ENCODE peak calls at places on chromosomes 13 and 19, in four cellular contexts. Q is GOT3, R is retinal pigment epithelial cell, Y is EL. B is an unnamed sample.

GRCh38 chr19:51567583-51567982 is 3.5 kb upstream of the ZNF175 start:
- DNase-seq in R (no peak), Y (no peak), Q (no peak), B (no peak)

GRCh38 chr13:38530492-38530891 is 156.4 kb upstream of the FREM2 start:
- DNase-seq in Y (no peak), Q (no peak), R (peak; percentile 9), B (no peak)

GRCh38 chr19:47255947-47256687 is at the start of gene CCDC9:
- DNase-seq in R (peak; percentile 85), Q (peak; percentile 96), Y (peak; percentile 96), B (peak; percentile 85)

GRCh38 chr19:42154471-42155323 is 22.5 kb upstream of the POU2F2 start:
- DNase-seq in Q (no peak), R (no peak), Y (no peak), B (no peak)

GRCh38 chr19:12956446-12957388 is at the start of gene GADD45GIP1:
- DNase-seq in Y (peak; percentile 79), Q (peak; percentile 42), R (no peak), B (no peak)

GRCh38 chr19:3284759-3285646 is 60.5 kb downstream of the CELF5 start:
- DNase-seq in R (no peak), Y (peak; percentile 80), Q (no peak), B (no peak)

GRCh38 chr19:16262618-16263017 is 62.0 kb upstream of the KLF2 start:
- DNase-seq in Q (no peak), R (no peak), Y (no peak), B (no peak)

GRCh38 chr19:47111081-47111589 is 2.4 kb downstream of the ZC3H4 start:
- DNase-seq in Q (no peak), R (no peak), Y (no peak), B (no peak)

GRCh38 chr13:49436890-49437289 is 7.0 kb downstream of the CAB39L start:
- DNase-seq in Y (peak; percentile 43), Q (no peak), R (no peak), B (no peak)

GRCh38 chr13:91797567-91797966 is 399.1 kb downstream of the GPC5 start:
- DNase-seq in Q (no peak), R (no peak), Y (no peak), B (no peak)

GRCh38 chr19:2517881-2518601 is 42.1 kb downstream of the GADD45B start:
- DNase-seq in Q (no peak), Y (no peak), R (no peak), B (no peak)

GRCh38 chr19:3821857-3822364 is 35.7 kb upstream of the MATK start:
- DNase-seq in R (no peak), Y (peak; percentile 37), Q (no peak), B (no peak)

GRCh38 chr13:110560606-110561334 is 752 bp downstream of the RAB20 start:
- DNase-seq in Q (no peak), Y (peak; percentile 51), R (no peak), B (no peak)

GRCh38 chr19:6108721-6109633 is 1.3 kb downstream of the RFX2 start:
- DNase-seq in Y (peak; percentile 65), R (no peak), Q (no peak), B (no peak)

GRCh38 chr19:17632577-17632976 is 55.6 kb downstream of the UNC13A start:
- DNase-seq in Q (no peak), R (no peak), Y (no peak), B (no peak)

GRCh38 chr13:22220186-22221160 is 549.6 kb downstream of the FGF9 start:
- DNase-seq in Q (no peak), R (no peak), Y (no peak), B (no peak)

GRCh38 chr13:62085337-62085736 is 669.7 kb upstream of the PCDH20 start:
- DNase-seq in R (no peak), Y (no peak), Q (no peak), B (no peak)

GRCh38 chr13:99357149-99357596 is 50.0 kb upstream of the GPR183 start:
- DNase-seq in R (no peak), Y (peak; percentile 80), Q (no peak), B (no peak)

GRCh38 chr19:45955905-45956608 is 17.6 kb downstream of the NOVA2 start:
- DNase-seq in Y (no peak), Q (no peak), R (peak; percentile 27), B (no peak)

GRCh38 chr13:80338781-80339577 is 1.9 kb downstream of the SPRY2 start:
- DNase-seq in Y (peak; percentile 83), R (no peak), Q (peak; percentile 13), B (no peak)

GRCh38 chr19:38917921-38918491 is 6.0 kb upstream of the CCER2 start:
- DNase-seq in Y (no peak), Q (no peak), R (no peak), B (no peak)

GRCh38 chr13:27744861-27745260 is 47.4 kb upstream of the GSX1 start:
- DNase-seq in Y (no peak), Q (no peak), R (no peak), B (no peak)

GRCh38 chr19:46746281-46746965 is at the start of gene STRN4:
- DNase-seq in Q (no peak), Y (peak; percentile 53), R (no peak), B (no peak)

GRCh38 chr19:4023600-4024398 is 16.3 kb downstream of the PIAS4 start:
- DNase-seq in Q (no peak), R (no peak), Y (no peak), B (no peak)

GRCh38 chr13:40236566-40237168 is 429.8 kb downstream of the FOXO1 start:
- DNase-seq in Q (no peak), R (no peak), Y (no peak), B (no peak)

GRCh38 chr19:47344425-47344824 is 4.7 kb upstream of the DHX34 start:
- DNase-seq in Y (no peak), Q (no peak), R (no peak), B (no peak)

GRCh38 chr19:57212109-57212508 is 18.7 kb upstream of the AURKC start:
- DNase-seq in Q (no peak), R (no peak), Y (peak; percentile 17), B (no peak)

GRCh38 chr19:55621673-55622231 is 2.6 kb downstream of the ZNF784 start:
- DNase-seq in R (no peak), Y (no peak), Q (no peak), B (no peak)

GRCh38 chr13:32246468-32246867 is 68.7 kb downstream of the ZAR1L start:
- DNase-seq in R (peak; percentile 7), Q (peak; percentile 6), Y (peak; percentile 77), B (no peak)

GRCh38 chr13:40109324-40109958 is 454.0 kb downstream of the COG6 start:
- DNase-seq in Q (no peak), R (peak; percentile 77), Y (peak; percentile 86), B (peak; percentile 50)

GRCh38 chr19:47503130-47503822 is 11.6 kb downstream of the NAPA start:
- DNase-seq in Y (no peak), Q (no peak), R (no peak), B (no peak)

GRCh38 chr13:102402292-102402691 is 444 bp upstream of the FGF14 start:
- DNase-seq in Q (no peak), Y (no peak), R (peak; percentile 25), B (no peak)

GRCh38 chr13:36965767-36966166 is 33.4 kb downstream of the ALG5 start:
- DNase-seq in R (peak; percentile 11), Q (no peak), Y (peak; percentile 83), B (no peak)